ENCODE peak calls at places on chromosomes 2 and 18, in six cellular contexts. One of them, this sample, is unnamed.

GRCh38 chr2:42030196-42030759 is 17.5 kb upstream of the PKDCC start:
- DNase-seq in A549: no peak
- DNase-seq in HEK293T: no peak
- DNase-seq in GM12878: no peak
- DNase-seq in K562: no peak
- DNase-seq in HepG2: no peak
- DNase-seq in this sample: no peak

GRCh38 chr2:157302492-157303099 is 23.0 kb downstream of the ERMN start:
- DNase-seq in A549: peak
- DNase-seq in HEK293T: peak
- DNase-seq in GM12878: peak
- DNase-seq in K562: peak
- DNase-seq in HepG2: peak
- DNase-seq in this sample: peak

GRCh38 chr2:226215902-226216503 is 583.6 kb downstream of the IRS1 start:
- DNase-seq in A549: peak
- DNase-seq in HEK293T: peak
- DNase-seq in GM12878: no peak
- DNase-seq in K562: peak
- DNase-seq in HepG2: peak
- DNase-seq in this sample: peak

GRCh38 chr2:186309901-186310300 is 176.2 kb upstream of the ZC3H15 start:
- DNase-seq in A549: no peak
- DNase-seq in HEK293T: no peak
- DNase-seq in GM12878: no peak
- DNase-seq in K562: no peak
- DNase-seq in HepG2: no peak
- DNase-seq in this sample: peak

GRCh38 chr2:73987109-73987947 is 2.6 kb downstream of the TET3 start:
- DNase-seq in A549: no peak
- DNase-seq in HEK293T: no peak
- DNase-seq in GM12878: no peak
- DNase-seq in K562: no peak
- DNase-seq in HepG2: no peak
- DNase-seq in this sample: peak

GRCh38 chr2:230842473-230842872 is 22.3 kb upstream of the ITM2C start:
- DNase-seq in A549: no peak
- DNase-seq in HEK293T: no peak
- DNase-seq in GM12878: no peak
- DNase-seq in K562: no peak
- DNase-seq in HepG2: no peak
- DNase-seq in this sample: no peak

GRCh38 chr2:209960676-209961630 is 41.5 kb upstream of the RPE start:
- DNase-seq in A549: peak
- DNase-seq in HEK293T: peak
- DNase-seq in GM12878: no peak
- DNase-seq in K562: peak
- DNase-seq in HepG2: peak
- DNase-seq in this sample: peak

GRCh38 chr2:173414823-173415322 is 60.2 kb downstream of the CDCA7 start:
- DNase-seq in A549: peak
- DNase-seq in HEK293T: no peak
- DNase-seq in GM12878: no peak
- DNase-seq in K562: no peak
- DNase-seq in HepG2: no peak
- DNase-seq in this sample: peak

GRCh38 chr2:141728886-141729285 is 401.9 kb downstream of the LRP1B start:
- DNase-seq in A549: no peak
- DNase-seq in HEK293T: peak
- DNase-seq in GM12878: no peak
- DNase-seq in K562: no peak
- DNase-seq in HepG2: no peak
- DNase-seq in this sample: no peak

GRCh38 chr2:25336446-25336845 is 5.3 kb downstream of the DNMT3A start:
- DNase-seq in A549: no peak
- DNase-seq in HEK293T: no peak
- DNase-seq in GM12878: no peak
- DNase-seq in K562: no peak
- DNase-seq in HepG2: no peak
- DNase-seq in this sample: no peak

GRCh38 chr2:120863661-120864320 is 128.1 kb downstream of the GLI2 start:
- DNase-seq in A549: peak
- DNase-seq in HEK293T: no peak
- DNase-seq in GM12878: no peak
- DNase-seq in K562: peak
- DNase-seq in HepG2: no peak
- DNase-seq in this sample: peak

GRCh38 chr2:18118703-18119102 is 240.2 kb downstream of the KCNS3 start:
- DNase-seq in A549: no peak
- DNase-seq in HEK293T: no peak
- DNase-seq in GM12878: no peak
- DNase-seq in K562: no peak
- DNase-seq in HepG2: no peak
- DNase-seq in this sample: peak

GRCh38 chr18:32261003-32261402 is 71.2 kb downstream of the MEP1B start:
- DNase-seq in A549: no peak
- DNase-seq in HEK293T: peak
- DNase-seq in GM12878: no peak
- DNase-seq in K562: peak
- DNase-seq in HepG2: no peak
- DNase-seq in this sample: no peak

GRCh38 chr2:71798266-71799012 is 345.1 kb downstream of the DYSF start:
- DNase-seq in A549: peak
- DNase-seq in HEK293T: peak
- DNase-seq in GM12878: no peak
- DNase-seq in K562: peak
- DNase-seq in HepG2: peak
- DNase-seq in this sample: peak

GRCh38 chr18:51278045-51278649 is 80.7 kb upstream of the MEX3C start:
- DNase-seq in A549: peak
- DNase-seq in HEK293T: peak
- DNase-seq in GM12878: no peak
- DNase-seq in K562: peak
- DNase-seq in HepG2: peak
- DNase-seq in this sample: no peak

GRCh38 chr2:149087751-149088150 is 49.3 kb downstream of the LYPD6B start:
- DNase-seq in A549: no peak
- DNase-seq in HEK293T: no peak
- DNase-seq in GM12878: no peak
- DNase-seq in K562: no peak
- DNase-seq in HepG2: no peak
- DNase-seq in this sample: no peak

GRCh38 chr18:76450912-76451421 is 44.1 kb downstream of the ZNF516 start:
- DNase-seq in A549: no peak
- DNase-seq in HEK293T: no peak
- DNase-seq in GM12878: peak
- DNase-seq in K562: no peak
- DNase-seq in HepG2: no peak
- DNase-seq in this sample: peak

GRCh38 chr2:127377262-127377661 is 10.5 kb downstream of the MAP3K2 start:
- DNase-seq in A549: no peak
- DNase-seq in HEK293T: no peak
- DNase-seq in GM12878: no peak
- DNase-seq in K562: no peak
- DNase-seq in HepG2: no peak
- DNase-seq in this sample: peak

GRCh38 chr18:77676901-77677300 is 427.3 kb downstream of the GALR1 start:
- DNase-seq in A549: no peak
- DNase-seq in HEK293T: no peak
- DNase-seq in GM12878: no peak
- DNase-seq in K562: no peak
- DNase-seq in HepG2: no peak
- DNase-seq in this sample: no peak

GRCh38 chr18:79477711-79478483 is 82.2 kb downstream of the NFATC1 start:
- DNase-seq in A549: no peak
- DNase-seq in HEK293T: no peak
- DNase-seq in GM12878: no peak
- DNase-seq in K562: no peak
- DNase-seq in HepG2: no peak
- DNase-seq in this sample: no peak

GRCh38 chr2:230925443-230925878 is 419 bp upstream of the GPR55 start:
- DNase-seq in A549: no peak
- DNase-seq in HEK293T: no peak
- DNase-seq in GM12878: peak
- DNase-seq in K562: no peak
- DNase-seq in HepG2: no peak
- DNase-seq in this sample: no peak

GRCh38 chr2:173001664-173002604 is 73.7 kb upstream of the MAP3K20 start:
- DNase-seq in A549: peak
- DNase-seq in HEK293T: no peak
- DNase-seq in GM12878: no peak
- DNase-seq in K562: no peak
- DNase-seq in HepG2: no peak
- DNase-seq in this sample: no peak

GRCh38 chr2:101733257-101733993 is 35.9 kb downstream of the MAP4K4 start:
- DNase-seq in A549: no peak
- DNase-seq in HEK293T: no peak
- DNase-seq in GM12878: no peak
- DNase-seq in K562: no peak
- DNase-seq in HepG2: peak
- DNase-seq in this sample: no peak

GRCh38 chr2:101736233-101736632 is 38.7 kb downstream of the MAP4K4 start:
- DNase-seq in A549: no peak
- DNase-seq in HEK293T: no peak
- DNase-seq in GM12878: no peak
- DNase-seq in K562: no peak
- DNase-seq in HepG2: no peak
- DNase-seq in this sample: no peak

GRCh38 chr2:101732773-101733256 is 35.3 kb downstream of the MAP4K4 start:
- DNase-seq in A549: no peak
- DNase-seq in HEK293T: no peak
- DNase-seq in GM12878: no peak
- DNase-seq in K562: no peak
- DNase-seq in HepG2: no peak
- DNase-seq in this sample: no peak

GRCh38 chr2:101735166-101735533 is 37.6 kb downstream of the MAP4K4 start:
- DNase-seq in A549: no peak
- DNase-seq in HEK293T: no peak
- DNase-seq in GM12878: no peak
- DNase-seq in K562: no peak
- DNase-seq in HepG2: no peak
- DNase-seq in this sample: no peak

GRCh38 chr2:101734511-101735165 is 37.1 kb downstream of the MAP4K4 start:
- DNase-seq in A549: no peak
- DNase-seq in HEK293T: no peak
- DNase-seq in GM12878: no peak
- DNase-seq in K562: no peak
- DNase-seq in HepG2: no peak
- DNase-seq in this sample: no peak
- TF ChIP-seq BHLHE40 in A549: no peak
- TF ChIP-seq BHLHE40 in HEK293T: no peak
- TF ChIP-seq BHLHE40 in GM12878: no peak
- TF ChIP-seq BHLHE40 in K562: no peak
- TF ChIP-seq BHLHE40 in HepG2: no peak
- TF ChIP-seq BHLHE40 in this sample: no peak

GRCh38 chr2:176555781-176556180 is 286.5 kb downstream of the MTX2 start:
- DNase-seq in A549: no peak
- DNase-seq in HEK293T: no peak
- DNase-seq in GM12878: no peak
- DNase-seq in K562: no peak
- DNase-seq in HepG2: no peak
- DNase-seq in this sample: no peak

GRCh38 chr2:176555112-176555511 is 285.9 kb downstream of the MTX2 start:
- DNase-seq in A549: no peak
- DNase-seq in HEK293T: no peak
- DNase-seq in GM12878: no peak
- DNase-seq in K562: no peak
- DNase-seq in HepG2: no peak
- DNase-seq in this sample: no peak

GRCh38 chr2:176553685-176554106 is 284.5 kb downstream of the MTX2 start:
- DNase-seq in A549: peak
- DNase-seq in HEK293T: peak
- DNase-seq in GM12878: no peak
- DNase-seq in K562: no peak
- DNase-seq in HepG2: no peak
- DNase-seq in this sample: peak

GRCh38 chr2:176552456-176553135 is 283.4 kb downstream of the MTX2 start:
- DNase-seq in A549: no peak
- DNase-seq in HEK293T: no peak
- DNase-seq in GM12878: no peak
- DNase-seq in K562: no peak
- DNase-seq in HepG2: no peak
- DNase-seq in this sample: peak

GRCh38 chr2:176554107-176555048 is 285.1 kb downstream of the MTX2 start:
- DNase-seq in A549: peak
- DNase-seq in HEK293T: peak
- DNase-seq in GM12878: peak
- DNase-seq in K562: peak
- DNase-seq in HepG2: peak
- DNase-seq in this sample: peak
- TF ChIP-seq BHLHE40 in A549: no peak
- TF ChIP-seq BHLHE40 in HEK293T: no peak
- TF ChIP-seq BHLHE40 in GM12878: no peak
- TF ChIP-seq BHLHE40 in K562: no peak
- TF ChIP-seq BHLHE40 in HepG2: no peak
- TF ChIP-seq BHLHE40 in this sample: no peak

GRCh38 chr2:85751300-85751575 is 2.6 kb upstream of the ATOH8 start:
- DNase-seq in A549: no peak
- DNase-seq in HEK293T: no peak
- DNase-seq in GM12878: no peak
- DNase-seq in K562: no peak
- DNase-seq in HepG2: no peak
- DNase-seq in this sample: no peak
- TF ChIP-seq BHLHE40 in A549: no peak
- TF ChIP-seq BHLHE40 in HEK293T: no peak
- TF ChIP-seq BHLHE40 in GM12878: no peak
- TF ChIP-seq BHLHE40 in K562: no peak
- TF ChIP-seq BHLHE40 in HepG2: no peak
- TF ChIP-seq BHLHE40 in this sample: no peak

DNA sequence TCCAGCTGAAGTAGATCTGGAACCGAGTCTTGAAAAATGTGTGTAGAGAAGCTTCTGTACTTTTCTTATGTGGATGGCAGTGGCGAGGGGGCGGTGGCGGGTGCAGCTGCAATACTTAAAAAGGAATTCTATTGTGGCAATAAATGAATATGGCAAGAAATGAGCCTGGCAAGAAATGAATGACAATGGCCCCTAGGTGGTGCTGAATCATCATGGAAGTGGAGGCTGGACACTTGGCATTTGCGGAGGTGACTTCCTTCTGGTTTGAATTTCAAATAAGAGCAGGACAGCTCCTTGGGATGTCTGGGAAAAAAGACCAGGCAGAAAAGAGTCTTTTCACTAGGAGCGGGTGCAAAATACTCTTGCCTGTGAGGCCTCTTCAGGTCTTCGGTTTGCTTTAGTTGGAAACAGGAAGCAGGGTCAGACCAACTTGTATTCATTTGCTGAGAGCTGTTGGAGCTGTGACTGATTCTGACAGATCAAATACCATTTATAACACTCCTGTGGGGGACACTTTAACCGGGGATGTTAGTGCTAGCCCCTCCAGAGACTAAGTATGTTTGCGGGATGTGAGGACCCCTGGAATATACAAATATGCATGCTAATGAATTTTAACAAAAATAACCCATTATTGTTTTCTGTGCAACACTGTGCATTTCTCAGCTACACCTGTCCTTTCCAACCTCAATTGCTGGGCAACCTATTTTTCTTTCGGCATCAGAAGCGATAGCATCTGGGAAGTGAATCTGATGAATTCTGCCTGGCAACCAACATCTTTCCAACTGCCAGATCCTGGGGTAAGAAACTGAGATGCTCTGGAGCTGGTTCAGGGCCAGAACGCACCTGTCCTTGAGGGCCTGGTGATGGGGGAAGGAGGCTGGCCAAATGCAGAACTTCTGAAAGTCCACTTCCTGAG is 35.4 kb downstream of the FASTKD2 start:
- DNase-seq in A549: peak
- DNase-seq in HEK293T: peak
- DNase-seq in GM12878: no peak
- DNase-seq in K562: peak
- DNase-seq in HepG2: peak
- DNase-seq in this sample: peak
- TF ChIP-seq BHLHE40 in A549: no peak
- TF ChIP-seq BHLHE40 in HEK293T: no peak
- TF ChIP-seq BHLHE40 in GM12878: no peak
- TF ChIP-seq BHLHE40 in K562: no peak
- TF ChIP-seq BHLHE40 in HepG2: no peak
- TF ChIP-seq BHLHE40 in this sample: no peak

This sample was measured in IMR-90.